ENCODE peak calls at places on chromosomes 2 and 18, in four cellular contexts. V is aorta, O is fibroblast of pulmonary artery, T is NCI-H146. X is an unnamed sample.

GRCh38 chr2:125330133-125330532 is 1305.0 kb downstream of the CNTNAP5 start:
- DNase-seq in V (no peak), T (no peak), O (no peak), X (no peak)

GRCh38 chr2:16881122-16881521 is 215.5 kb upstream of the CYRIA start:
- DNase-seq in V (no peak), T (no peak), O (no peak), X (no peak)

GRCh38 chr2:207683438-207683837 is 28.0 kb upstream of the CCNYL1 start:
- DNase-seq in O (no peak), T (no peak), V (no peak), X (no peak)

GRCh38 chr2:201674298-201674697 is 24.1 kb downstream of the MPP4 start:
- DNase-seq in O (no peak), V (no peak), T (no peak), X (no peak)

GRCh38 chr2:47189635-47190034 is 34.5 kb upstream of the STPG4 start:
- DNase-seq in T (no peak), V (no peak), O (peak; percentile 90), X (no peak)

GRCh38 chr18:525066-525797 is 24.7 kb upstream of the COLEC12 start:
- DNase-seq in V (no peak), O (peak; percentile 70), T (no peak), X (no peak)

GRCh38 chr2:232365621-232366321 is 12.8 kb upstream of the ALPP start:
- DNase-seq in T (peak; percentile 31), O (peak; percentile 39), V (peak; percentile 70), X (no peak)

GRCh38 chr18:20997371-20997770 is 114.2 kb downstream of the ROCK1 start:
- DNase-seq in T (no peak), O (no peak), V (no peak), X (no peak)

GRCh38 chr2:39121523-39122063 is 742 bp upstream of the SOS1 start:
- DNase-seq in V (no peak), O (peak; percentile 38), T (peak; percentile 76), X (no peak)

GRCh38 chr2:134282638-134283400 is 28.9 kb downstream of the MGAT5 start:
- DNase-seq in O (no peak), V (no peak), T (no peak), X (no peak)

GRCh38 chr2:241666627-241667400 is 19.8 kb downstream of the DTYMK start:
- DNase-seq in T (no peak), V (no peak), O (no peak), X (no peak)

GRCh38 chr2:98637401-98638144 is 29.2 kb downstream of the UNC50 start:
- DNase-seq in V (no peak), O (no peak), T (no peak), X (no peak)

GRCh38 chr18:79798346-79798998 is 734 bp downstream of the KCNG2 start:
- DNase-seq in O (no peak), T (no peak), V (peak; percentile 78), X (no peak)

GRCh38 chr2:74736589-74736988 is 82.5 kb downstream of the SEMA4F start:
- DNase-seq in V (no peak), T (no peak), O (no peak), X (no peak)

GRCh38 chr2:191178806-191179514 is 28.2 kb upstream of the STAT4 start:
- DNase-seq in O (peak; percentile 90), T (no peak), V (peak; percentile 78), X (peak; percentile 87)

GRCh38 chr2:48346124-48346536 is 183.8 kb upstream of the STON1 start:
- DNase-seq in O (peak; percentile 86), T (peak; percentile 51), V (no peak), X (no peak)

GRCh38 chr18:22703883-22704626 is 229.1 kb upstream of the RBBP8 start:
- DNase-seq in T (peak; percentile 48), V (no peak), O (peak; percentile 69), X (no peak)

GRCh38 chr2:212752730-212753351 is 214.2 kb upstream of the ERBB4 start:
- DNase-seq in T (no peak), V (no peak), O (no peak), X (no peak)

GRCh38 chr2:137168564-137168963 is 403.2 kb downstream of the THSD7B start:
- DNase-seq in V (no peak), T (no peak), O (peak; percentile 15), X (no peak)

GRCh38 chr2:215773728-215774127 is 239.6 kb downstream of the MREG start:
- DNase-seq in V (no peak), O (peak; percentile 93), T (no peak), X (no peak)

GRCh38 chr2:172921538-172922236 is 154.0 kb upstream of the MAP3K20 start:
- DNase-seq in V (no peak), O (peak; percentile 74), T (no peak), X (no peak)

GRCh38 chr18:62663731-62664336 is 51.5 kb upstream of the PHLPP1 start:
- DNase-seq in V (no peak), T (no peak), O (peak; percentile 26), X (no peak)

GRCh38 chr2:240182966-240183365 is 42.5 kb upstream of the OTOS start:
- DNase-seq in O (no peak), V (peak; percentile 40), T (no peak), X (peak; percentile 44)

GRCh38 chr2:195466427-195466826 is 190.6 kb upstream of the SLC39A10 start:
- DNase-seq in V (no peak), T (no peak), O (no peak), X (no peak)

GRCh38 chr18:57294547-57294946 is 57.8 kb upstream of the ST8SIA3 start:
- DNase-seq in O (no peak), V (no peak), T (peak; percentile 27), X (no peak)

GRCh38 chr2:65374555-65374954 is 57.8 kb downstream of the SPRED2 start:
- DNase-seq in V (no peak), O (no peak), T (no peak), X (no peak)

GRCh38 chr2:121650554-121650930 is 1.3 kb upstream of the CLASP1 start:
- DNase-seq in T (peak; percentile 30), V (no peak), O (no peak), X (no peak)

GRCh38 chr18:29188760-29189159 is 1011.8 kb upstream of the CDH2 start:
- DNase-seq in O (no peak), T (peak; percentile 12), V (no peak), X (no peak)

GRCh38 chr2:172613035-172613434 is 57.1 kb downstream of the PDK1 start:
- DNase-seq in O (peak; percentile 18), V (no peak), T (no peak), X (no peak)

X was measured in suprapubic skin.